ENCODE peak calls at places on chromosomes 5 and 9, in five cellular contexts. N is left ventricle myocardium inferior, B is GM23248, Q is neural progenitor cell, O is lung. Z is an unnamed sample. For H3K36me3, the result is how much of the 10 kb centered on the place peaks cover.

GRCh38 chr5:142602720-142603245 is 83.1 kb downstream of the FGF1 start:
- DNase-seq in N (no peak), B (no peak), Q (no peak), O (no peak), Z (peak)

GRCh38 chr5:62137628-62138027 is 168.4 kb upstream of the KIF2A start:
- DNase-seq in N (no peak), B (no peak), Q (no peak), O (no peak), Z (no peak)

GRCh38 chr9:16132513-16132912 is 579.7 kb downstream of the CCDC171 start:
- DNase-seq in N (no peak), B (peak), Q (no peak), O (no peak), Z (no peak)

GRCh38 chr5:72818866-72819534 is 2.5 kb downstream of the TNPO1 start:
- DNase-seq in N (peak), B (peak), Q (peak), O (peak), Z (peak)

GRCh38 chr9:16102154-16102553 is 549.3 kb downstream of the CCDC171 start:
- DNase-seq in N (no peak), B (no peak), Q (no peak), O (no peak), Z (no peak)

GRCh38 chr5:14048434-14048833 is 94.7 kb upstream of the TRIO start:
- DNase-seq in N (no peak), B (no peak), Q (no peak), O (no peak), Z (no peak)

GRCh38 chr5:173793677-173794570 is 94.2 kb upstream of the CPEB4 start:
- DNase-seq in N (no peak), B (no peak), Q (no peak), O (no peak), Z (no peak)

GRCh38 chr5:126675338-126675737 is 74.6 kb downstream of the PHAX start:
- DNase-seq in N (no peak), B (no peak), Q (no peak), O (no peak), Z (peak)

GRCh38 chr5:82287625-82288024 is 9.5 kb upstream of the RPS23 start:
- DNase-seq in N (no peak), B (no peak), Q (no peak), O (no peak), Z (no peak)

GRCh38 chr5:16577677-16578076 is 39.1 kb downstream of the RETREG1 start:
- DNase-seq in N (no peak), B (no peak), Q (no peak), O (no peak), Z (peak)

GRCh38 chr9:110056062-110056461 is 151.9 kb downstream of the C9orf152 start:
- DNase-seq in N (no peak), B (no peak), Q (no peak), O (no peak), Z (no peak)

GRCh38 chr9:133188006-133188842 is 20.8 kb downstream of the OBP2B start:
- DNase-seq in N (no peak), B (no peak), Q (peak), O (no peak), Z (peak)

GRCh38 chr5:157464518-157465171 is 4.6 kb downstream of the NIPAL4 start:
- DNase-seq in N (no peak), B (peak), Q (no peak), O (peak), Z (peak)

GRCh38 chr5:51373880-51374523 is 9.2 kb upstream of the ISL1 start:
- DNase-seq in N (no peak), B (no peak), Q (no peak), O (no peak), Z (no peak)

GRCh38 chr5:55913396-55914140 is 62.4 kb downstream of the IL31RA start:
- DNase-seq in N (no peak), B (no peak), Q (no peak), O (no peak), Z (no peak)

GRCh38 chr9:86321373-86321772 is 32.8 kb downstream of the TUT7 start:
- DNase-seq in N (no peak), B (peak), Q (no peak), O (no peak), Z (no peak)

GRCh38 chr5:10723519-10723918 is 37.5 kb downstream of the DAP start:
- DNase-seq in N (no peak), B (no peak), Q (no peak), O (no peak), Z (no peak)

GRCh38 chr5:10726913-10727517 is 34.0 kb downstream of the DAP start:
- DNase-seq in N (no peak), B (no peak), Q (no peak), O (no peak), Z (no peak)

GRCh38 chr5:10726179-10726912 is 34.7 kb downstream of the DAP start:
- DNase-seq in N (no peak), B (no peak), Q (no peak), O (no peak), Z (no peak)

GRCh38 chr5:10724799-10725507 is 36.1 kb downstream of the DAP start:
- DNase-seq in N (peak), B (peak), Q (no peak), O (no peak), Z (no peak)

DNA sequence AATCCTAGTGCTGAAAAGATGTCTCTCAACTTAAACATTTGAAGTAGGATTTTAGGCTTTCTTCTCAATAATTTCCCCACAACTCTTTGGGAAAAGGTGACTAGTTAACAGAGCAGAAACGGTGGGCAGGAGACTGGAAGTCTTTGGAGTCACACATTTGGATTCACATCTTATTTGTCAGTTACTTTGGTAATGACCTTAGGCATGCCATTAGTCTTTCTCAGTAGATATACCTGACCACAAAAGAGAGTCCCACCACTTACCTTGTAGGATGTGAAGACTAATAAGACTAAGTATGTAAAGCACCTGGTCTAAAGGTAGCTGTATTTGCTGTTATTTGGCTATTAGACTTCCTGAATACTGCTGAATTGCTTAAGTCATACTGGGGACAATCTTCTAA is 35.4 kb downstream of the DAP start:
- DNase-seq in N (no peak), B (no peak), Q (no peak), O (no peak), Z (no peak)
- H3K36me3 ChIP-seq in N (under half), B (under half), Q (under half), O (under half), Z (under half)

GRCh38 chr5:43548358-43548757 is 8.5 kb downstream of the PAIP1 start:
- DNase-seq in N (no peak), B (no peak), Q (no peak), O (no peak), Z (no peak)

GRCh38 chr5:43543434-43543833 is 13.4 kb downstream of the PAIP1 start:
- DNase-seq in N (no peak), B (no peak), Q (no peak), O (no peak), Z (no peak)

GRCh38 chr5:43553381-43553780 is 3.5 kb downstream of the PAIP1 start:
- DNase-seq in N (no peak), B (peak), Q (peak), O (no peak), Z (peak)

GRCh38 chr5:43547532-43547931 is 9.3 kb downstream of the PAIP1 start:
- DNase-seq in N (no peak), B (no peak), Q (no peak), O (no peak), Z (no peak)
- H3K36me3 ChIP-seq in N (half or more), B (half or more), Q (half or more), O (under half), Z (under half)

DNA sequence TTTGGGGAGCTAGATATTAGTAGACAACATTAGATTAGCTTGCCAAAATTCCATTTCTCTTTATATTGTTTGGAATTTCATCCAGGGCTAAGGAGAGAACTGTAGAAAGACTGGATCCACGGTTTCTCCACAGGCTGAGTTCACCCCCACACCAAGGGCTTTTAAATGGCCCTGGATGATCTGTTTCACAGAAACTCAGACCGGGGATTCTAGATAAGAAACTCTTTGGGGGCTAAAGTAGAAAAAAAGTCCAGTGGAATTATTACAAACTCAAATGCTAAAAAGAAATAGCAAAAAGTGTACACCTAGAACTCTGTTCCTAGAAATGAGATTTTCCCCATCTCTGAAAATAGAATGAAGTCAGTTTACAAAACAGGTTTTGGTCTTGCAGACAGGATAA is 80.9 kb downstream of the SUSD1 start:
- DNase-seq in N (no peak), B (no peak), Q (no peak), O (no peak), Z (no peak)
- H3K36me3 ChIP-seq in N (under half), B (under half), Q (under half), O (under half), Z (under half)

DNA sequence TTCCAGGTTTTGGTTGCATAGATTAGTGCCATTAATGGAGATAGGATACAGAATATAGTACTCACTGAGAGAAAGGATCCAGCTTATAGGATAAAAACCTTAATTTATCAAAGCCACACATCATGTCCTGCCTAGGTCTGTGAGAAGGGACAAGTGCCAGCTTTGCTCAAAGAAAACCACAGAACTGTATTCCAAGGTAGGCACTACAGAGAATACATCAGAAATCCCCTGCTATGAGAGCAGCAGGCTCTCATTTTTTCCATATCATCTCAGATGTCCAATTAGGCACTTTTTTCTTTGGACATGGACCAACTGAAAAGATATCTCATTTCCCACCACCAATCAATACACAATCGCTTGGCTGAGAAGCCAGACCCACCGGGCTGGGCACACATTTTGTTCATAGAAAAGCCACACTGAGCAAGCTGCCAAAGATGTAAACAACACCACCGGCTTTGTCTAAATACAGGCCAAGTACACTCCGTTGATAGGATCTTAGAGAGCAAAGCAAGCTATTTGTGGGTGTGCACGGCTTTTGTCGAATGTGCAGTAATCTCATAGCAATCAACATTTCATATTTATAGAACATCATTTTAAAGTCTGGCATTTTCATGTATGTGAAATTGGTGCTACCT is 25.9 kb downstream of the STOM start:
- DNase-seq in N (no peak), B (no peak), Q (no peak), O (no peak), Z (no peak)
- H3K36me3 ChIP-seq in N (half or more), B (under half), Q (under half), O (under half), Z (under half)

GRCh38 chr9:111762546-111762945 is 32.2 kb downstream of the SHOC1 start:
- DNase-seq in N (no peak), B (no peak), Q (no peak), O (no peak), Z (no peak)
- H3K36me3 ChIP-seq in N (under half), B (under half), Q (under half), O (under half), Z (under half)

Z was measured in mesendoderm.